ENCODE peak calls at places on chromosomes 1 and 21, in seven cellular contexts. L is PC-9, Z is psoas muscle, U is tibial nerve, S is hepatocyte, M is transverse colon, E is stomach. H is an unnamed sample.

GRCh38 chr1:109273570-109274288 is 9.2 kb downstream of the PSRC1 start:
- DNase-seq in U (no peak), M (no peak), L (no peak), E (no peak), Z (peak; percentile 53), S (no peak), H (no peak)

GRCh38 chr1:183580281-183580682 is 10.0 kb downstream of the NCF2 start:
- DNase-seq in E (no peak), S (no peak), Z (no peak), L (no peak), M (peak; percentile 28), U (peak; percentile 14), H (no peak)

GRCh38 chr1:37056201-37056764 is 22.0 kb upstream of the GRIK3 start:
- DNase-seq in Z (no peak), U (no peak), S (no peak), L (no peak), E (no peak), M (no peak), H (no peak)

GRCh38 chr1:228265167-228265566 is 57.3 kb downstream of the OBSCN start:
- DNase-seq in Z (no peak), S (no peak), E (no peak), L (no peak), U (no peak), M (no peak), H (no peak)

GRCh38 chr1:17141441-17142197 is 22.4 kb upstream of the PADI2 start:
- DNase-seq in S (no peak), Z (no peak), U (no peak), M (no peak), E (no peak), L (no peak), H (no peak)

GRCh38 chr1:3668585-3669300 is 16.4 kb downstream of the TP73 start:
- DNase-seq in S (peak; percentile 91), Z (peak; percentile 93), E (peak; percentile 94), M (peak; percentile 87), U (peak; percentile 23), L (peak; percentile 94), H (no peak)

GRCh38 chr1:209029737-209030136 is 553.8 kb upstream of the CAMK1G start:
- DNase-seq in L (no peak), M (no peak), U (no peak), Z (no peak), S (no peak), E (no peak), H (no peak)

GRCh38 chr1:244074559-244075171 is 23.6 kb downstream of the ZBTB18 start:
- DNase-seq in L (no peak), E (peak; percentile 40), Z (no peak), M (peak; percentile 51), S (no peak), U (no peak), H (peak; percentile 88)

GRCh38 chr21:32132409-32132808 is 146.4 kb downstream of the MIS18A start:
- DNase-seq in L (no peak), S (no peak), U (no peak), E (no peak), Z (no peak), M (no peak), H (no peak)

GRCh38 chr21:46361937-46362336 is 38.0 kb downstream of the PCNT start:
- DNase-seq in L (no peak), M (no peak), U (no peak), Z (peak; percentile 49), S (no peak), E (no peak), H (no peak)

GRCh38 chr1:168688679-168689657 is 40.0 kb downstream of the DPT start:
- DNase-seq in M (no peak), L (no peak), U (no peak), S (peak; percentile 21), Z (no peak), E (no peak), H (no peak)

GRCh38 chr1:198519639-198520501 is 20.6 kb downstream of the ATP6V1G3 start:
- DNase-seq in E (no peak), L (no peak), Z (no peak), M (no peak), U (no peak), S (no peak), H (peak; percentile 39)

GRCh38 chr1:181334724-181335123 is 148.6 kb upstream of the CACNA1E start:
- DNase-seq in E (no peak), S (no peak), L (no peak), Z (no peak), M (no peak), U (no peak), H (no peak)

GRCh38 chr1:228149341-228150020 is at the start of gene GJC2:
- DNase-seq in E (no peak), U (no peak), L (peak; percentile 77), M (peak; percentile 44), S (peak; percentile 43), Z (peak; percentile 66), H (no peak)

GRCh38 chr1:234975122-234975940 is 153.3 kb downstream of the TOMM20 start:
- DNase-seq in L (peak; percentile 80), U (no peak), Z (no peak), S (peak; percentile 85), E (no peak), M (no peak), H (no peak)

GRCh38 chr1:73331726-73332125 is 866.2 kb downstream of the LRRIQ3 start:
- DNase-seq in E (no peak), U (no peak), L (no peak), M (no peak), S (no peak), Z (no peak), H (no peak)

GRCh38 chr1:8202182-8202905 is 115.6 kb upstream of the SLC45A1 start:
- DNase-seq in L (peak; percentile 85), U (no peak), M (peak; percentile 54), Z (peak; percentile 59), E (peak; percentile 70), S (peak; percentile 70), H (no peak)

GRCh38 chr1:193537266-193538003 is 351.0 kb upstream of the B3GALT2 start:
- DNase-seq in M (peak; percentile 54), S (no peak), L (no peak), E (no peak), Z (no peak), U (no peak), H (peak; percentile 80)

GRCh38 chr1:109256085-109256484 is 6.7 kb downstream of the CELSR2 start:
- DNase-seq in Z (no peak), M (no peak), E (no peak), U (no peak), S (no peak), L (no peak), H (no peak)

GRCh38 chr1:154502742-154503111 is 515 bp upstream of the SHE start:
- DNase-seq in Z (peak; percentile 55), S (no peak), E (no peak), L (no peak), U (no peak), M (no peak), H (no peak)

GRCh38 chr1:119253366-119253765 is 112.9 kb upstream of the WARS2 start:
- DNase-seq in M (no peak), Z (no peak), L (no peak), S (no peak), U (no peak), E (no peak), H (no peak)

GRCh38 chr1:94772230-94772641 is 47.9 kb upstream of the SLC44A3 start:
- DNase-seq in L (peak; percentile 52), M (no peak), U (no peak), E (peak; percentile 32), Z (no peak), S (peak; percentile 57), H (no peak)

DNA sequence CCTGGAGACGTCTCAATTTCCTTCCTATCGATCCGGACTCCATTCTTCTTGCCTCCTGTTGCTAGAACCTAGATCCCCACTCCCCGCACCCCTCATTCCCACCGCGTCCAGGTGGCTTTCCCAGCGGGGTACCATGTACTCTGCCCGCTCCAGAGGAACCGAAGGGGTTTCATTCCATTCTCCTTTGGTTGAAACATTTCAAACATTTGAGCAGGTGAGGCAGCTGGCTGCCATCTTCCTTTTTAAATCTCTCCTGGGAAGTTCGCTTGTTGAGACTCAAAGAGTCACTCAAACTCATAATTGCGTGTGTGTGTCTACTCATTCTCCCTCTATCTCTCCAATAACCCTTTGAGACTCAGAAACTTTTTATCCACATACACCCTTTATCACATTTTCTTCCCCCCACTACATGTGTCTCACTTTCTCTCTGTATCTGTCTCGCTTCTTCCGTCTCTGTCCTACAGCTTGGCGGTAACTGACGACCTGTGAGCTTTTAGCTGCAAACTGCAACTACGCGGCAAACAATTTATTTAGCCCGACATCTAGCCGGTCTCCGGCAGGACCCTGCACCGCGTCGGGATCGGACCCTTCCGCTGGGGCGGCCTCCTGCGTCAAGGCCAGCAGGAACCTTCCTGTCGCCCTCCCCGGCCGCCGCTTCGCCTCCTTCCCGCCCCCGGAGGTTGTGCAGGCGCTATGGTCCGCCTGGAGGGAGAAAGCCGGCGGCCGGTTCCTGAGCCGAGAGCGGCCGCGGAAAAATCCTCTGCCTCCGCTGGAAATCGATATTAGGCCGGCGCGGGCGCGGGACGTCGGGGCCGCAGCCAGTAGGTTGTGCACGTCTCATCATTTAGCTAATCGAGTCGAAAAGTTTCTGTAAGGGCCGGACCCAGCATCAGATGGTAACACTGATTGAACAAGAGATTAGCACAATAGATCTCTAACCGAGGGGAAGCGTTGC is 3.0 kb upstream of the FOXD3 start:
- DNase-seq in E (no peak), L (no peak), S (no peak), M (no peak), U (no peak), Z (no peak), H (peak; percentile 20)
- H3K27me3 ChIP-seq in E (peaks cover 100% of the 10 kb centered on the region), L (peaks cover 8% of the 10 kb centered on the region), S (peaks cover 98% of the 10 kb centered on the region), M (peaks cover 100% of the 10 kb centered on the region), U (peaks cover 6% of the 10 kb centered on the region), Z (peaks cover 55% of the 10 kb centered on the region), H (peaks cover 65% of the 10 kb centered on the region)

GRCh38 chr1:60757485-60757884 is 324.9 kb upstream of the NFIA start:
- DNase-seq in U (no peak), E (no peak), Z (no peak), L (no peak), M (no peak), S (no peak), H (no peak)
- H3K4me3 ChIP-seq in U (no peak overlapping the region), E (no peak overlapping the region), Z (no peak overlapping the region), L (no peak overlapping the region), M (no peak overlapping the region), S (no peak overlapping the region), H (no peak overlapping the region)

DNA sequence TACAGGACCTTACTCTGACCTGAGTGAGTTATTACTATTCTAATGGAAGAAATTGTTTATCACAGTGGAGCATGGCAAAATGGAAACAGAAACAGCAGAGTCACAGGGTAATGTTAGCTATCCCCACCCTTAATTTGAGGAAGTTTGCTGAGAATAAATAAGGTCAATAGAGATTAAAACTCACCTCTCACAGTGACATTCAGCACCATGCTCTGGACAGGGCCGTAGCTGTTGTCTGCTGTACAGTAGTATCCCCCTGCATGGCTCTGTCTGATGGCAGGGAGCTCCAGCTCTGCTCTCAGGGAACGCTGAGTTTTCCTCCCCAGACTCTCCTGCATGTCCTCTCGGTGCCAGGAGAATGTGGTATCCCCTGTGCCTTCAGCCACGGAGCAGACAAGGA is 11.9 kb downstream of the FCRL4 start:
- DNase-seq in S (peak; percentile 18), L (no peak), M (no peak), U (no peak), E (no peak), Z (no peak), H (no peak)
- H3K27me3 ChIP-seq in S (peaks cover 14% of the 10 kb centered on the region), L (peaks cover 26% of the 10 kb centered on the region), M (peaks cover 15% of the 10 kb centered on the region), U (no peaks in the 10 kb centered on the region), E (peaks cover 49% of the 10 kb centered on the region), Z (peaks cover 2% of the 10 kb centered on the region), H (no peaks in the 10 kb centered on the region)

DNA sequence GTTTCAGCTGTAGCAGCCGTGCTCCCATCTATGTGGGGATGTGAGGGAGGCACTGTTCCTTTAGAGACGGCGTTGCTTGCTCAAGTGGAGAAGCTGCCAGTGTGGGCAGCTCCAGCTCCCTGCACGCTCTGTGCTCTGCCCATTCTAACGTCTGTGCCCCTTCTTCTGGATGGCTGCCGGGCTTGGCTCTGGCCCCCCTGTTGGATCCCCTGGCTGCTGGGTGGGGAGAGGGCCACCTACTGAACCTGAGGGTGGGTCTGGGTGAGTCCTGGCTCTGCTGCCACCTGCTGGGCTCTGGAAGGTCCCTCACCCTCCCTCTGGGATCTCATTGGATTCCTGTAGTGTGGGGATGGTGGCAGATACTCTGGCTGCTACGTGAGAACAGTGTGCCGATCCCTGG is 5.0 kb downstream of the PFKL start:
- DNase-seq in S (peak; percentile 82), M (peak; percentile 64), E (peak; percentile 43), U (peak; percentile 36), L (no peak), Z (no peak), H (peak; percentile 41)
- H3K4me3 ChIP-seq in S (no peak overlapping the region), M (no peak overlapping the region), E (no peak overlapping the region), U (peak overlapping the region; percentile 13), L (no peak overlapping the region), Z (no peak overlapping the region), H (no peak overlapping the region)

H was measured in CD4-positive, alpha-beta memory T cell.